ENCODE peak calls at places on chromosome 9, in five cellular contexts. Q is lower leg skin, N is chondrocyte, A is upper lobe of right lung, M is HFFc6. O is an unnamed sample.

GRCh38 chr9:133142657-133143592 is 20.8 kb downstream of the GBGT1 start:
- DNase-seq in Q (peak), N (no peak), A (no peak), M (no peak), O (no peak)

GRCh38 chr9:69385474-69386091 is 60.6 kb downstream of the ENTREP1 start:
- DNase-seq in Q (no peak), N (no peak), A (no peak), M (no peak), O (no peak)

GRCh38 chr9:69622664-69623063 is 49.5 kb downstream of the APBA1 start:
- DNase-seq in Q (no peak), N (no peak), A (no peak), M (peak), O (no peak)

GRCh38 chr9:12775963-12776774 is 1.3 kb downstream of the LURAP1L start:
- DNase-seq in Q (peak), N (peak), A (peak), M (peak), O (peak)

GRCh38 chr9:99266136-99267023 is 44.3 kb downstream of the SEC61B start:
- DNase-seq in Q (peak), N (no peak), A (peak), M (peak), O (no peak)

GRCh38 chr9:88503845-88504764 is 30.9 kb upstream of the NXNL2 start:
- DNase-seq in Q (no peak), N (peak), A (peak), M (no peak), O (no peak)

GRCh38 chr9:9004844-9005243 is 1205.3 kb upstream of the DMAC1 start:
- DNase-seq in Q (no peak), N (no peak), A (no peak), M (no peak), O (no peak)

GRCh38 chr9:127495884-127496555 is 44.7 kb downstream of the LRSAM1 start:
- DNase-seq in Q (no peak), N (no peak), A (no peak), M (no peak), O (no peak)

GRCh38 chr9:34413229-34413852 is 36.6 kb upstream of the MYORG start:
- DNase-seq in Q (no peak), N (no peak), A (no peak), M (peak), O (no peak)

GRCh38 chr9:71719585-71719984 is 48.7 kb downstream of the CEMIP2 start:
- DNase-seq in Q (no peak), N (no peak), A (no peak), M (peak), O (no peak)

GRCh38 chr9:84301851-84302250 is 38.7 kb downstream of the SLC28A3 start:
- DNase-seq in Q (no peak), N (no peak), A (no peak), M (peak), O (no peak)

GRCh38 chr9:100759166-100759565 is 181.3 kb downstream of the CAVIN4 start:
- DNase-seq in Q (no peak), N (no peak), A (no peak), M (no peak), O (no peak)

GRCh38 chr9:136947955-136948510 is 3.0 kb downstream of the C8G start:
- DNase-seq in Q (no peak), N (no peak), A (peak), M (peak), O (no peak)

GRCh38 chr9:12657998-12658397 is 35.2 kb upstream of the TYRP1 start:
- DNase-seq in Q (no peak), N (peak), A (no peak), M (no peak), O (no peak)

GRCh38 chr9:121326130-121326838 is 43.8 kb downstream of the STOM start:
- DNase-seq in Q (peak), N (no peak), A (no peak), M (peak), O (peak)

GRCh38 chr9:21994996-21995651 is 533 bp downstream of the CDKN2B-AS1 start:
- DNase-seq in Q (peak), N (peak), A (peak), M (peak), O (peak)

DNA sequence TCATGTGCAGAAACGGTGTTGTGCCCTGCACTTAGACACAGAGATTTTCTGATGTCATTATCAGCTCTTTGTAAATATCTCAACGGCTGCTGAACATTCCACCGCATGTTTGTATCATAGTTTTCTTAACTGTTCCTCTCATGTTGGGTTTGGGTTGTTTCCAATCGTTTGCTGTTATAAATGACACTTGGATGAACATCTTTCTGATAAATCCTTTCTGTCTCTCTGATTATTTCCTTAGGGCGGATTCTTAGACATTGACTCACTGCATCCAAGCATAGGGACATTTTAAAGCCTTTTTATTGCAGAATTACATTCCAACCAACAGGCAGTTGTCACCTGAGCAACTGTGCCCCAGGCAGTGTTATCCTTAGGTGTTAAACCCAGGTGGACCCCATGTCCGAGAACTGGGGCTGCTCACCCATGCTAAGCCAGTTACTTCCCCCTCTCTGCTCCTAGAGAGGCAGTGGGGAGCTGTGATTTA is 28.5 kb downstream of the COL5A1 start:
- DNase-seq in Q (no peak), N (no peak), A (no peak), M (peak), O (no peak)
- TF ChIP-seq CTCF in Q (no peak), N (peak), A (no peak), M (no peak), O (no peak)

GRCh38 chr9:104269996-104270963 is 176.2 kb downstream of the SMC2 start:
- DNase-seq in Q (no peak), N (no peak), A (no peak), M (no peak), O (no peak)

GRCh38 chr9:104260004-104260403 is 165.9 kb downstream of the SMC2 start:
- DNase-seq in Q (no peak), N (no peak), A (no peak), M (no peak), O (no peak)

GRCh38 chr9:104263942-104264341 is 169.8 kb downstream of the SMC2 start:
- DNase-seq in Q (no peak), N (no peak), A (no peak), M (no peak), O (no peak)

GRCh38 chr9:104269374-104269773 is 175.3 kb downstream of the SMC2 start:
- DNase-seq in Q (no peak), N (no peak), A (no peak), M (no peak), O (no peak)

DNA sequence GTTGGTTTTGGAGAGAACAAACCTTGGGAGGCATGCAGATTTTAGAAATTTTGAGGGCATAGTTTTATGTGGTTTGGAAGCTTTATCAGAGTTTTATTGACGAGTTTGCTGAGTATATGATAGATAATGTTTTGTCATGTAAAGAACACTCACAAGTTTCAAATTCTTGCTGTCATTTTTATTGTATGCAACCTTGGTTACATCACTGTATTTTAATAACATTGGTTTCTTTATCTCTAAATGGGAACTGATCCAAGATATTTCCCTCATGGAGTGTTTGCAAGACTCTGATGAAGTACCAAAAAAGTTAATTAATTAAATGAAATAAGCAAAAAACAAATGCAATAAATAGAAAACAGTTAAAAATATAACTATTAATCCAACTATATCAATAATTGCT is 170.3 kb downstream of the SMC2 start:
- DNase-seq in Q (no peak), N (no peak), A (no peak), M (no peak), O (no peak)
- TF ChIP-seq CTCF in Q (no peak), N (no peak), A (no peak), M (no peak), O (no peak)

GRCh38 chr9:6687180-6687579 is 41.7 kb upstream of the GLDC start:
- DNase-seq in Q (no peak), N (no peak), A (no peak), M (no peak), O (no peak)

GRCh38 chr9:6689893-6690634 is 44.5 kb upstream of the GLDC start:
- DNase-seq in Q (no peak), N (no peak), A (no peak), M (no peak), O (no peak)

GRCh38 chr9:6681147-6681956 is 35.8 kb upstream of the GLDC start:
- DNase-seq in Q (peak), N (peak), A (peak), M (peak), O (peak)

GRCh38 chr9:6681957-6682501 is 36.5 kb upstream of the GLDC start:
- DNase-seq in Q (no peak), N (no peak), A (no peak), M (no peak), O (no peak)

GRCh38 chr9:6686396-6686795 is 40.9 kb upstream of the GLDC start:
- DNase-seq in Q (no peak), N (no peak), A (no peak), M (peak), O (no peak)
- TF ChIP-seq CTCF in Q (no peak), N (peak), A (peak), M (peak), O (no peak)

GRCh38 chr9:131404581-131404980 is 10.7 kb downstream of the PRRC2B start:
- DNase-seq in Q (no peak), N (no peak), A (no peak), M (no peak), O (no peak)
- TF ChIP-seq CTCF in Q (no peak), N (no peak), A (no peak), M (no peak), O (no peak)

DNA sequence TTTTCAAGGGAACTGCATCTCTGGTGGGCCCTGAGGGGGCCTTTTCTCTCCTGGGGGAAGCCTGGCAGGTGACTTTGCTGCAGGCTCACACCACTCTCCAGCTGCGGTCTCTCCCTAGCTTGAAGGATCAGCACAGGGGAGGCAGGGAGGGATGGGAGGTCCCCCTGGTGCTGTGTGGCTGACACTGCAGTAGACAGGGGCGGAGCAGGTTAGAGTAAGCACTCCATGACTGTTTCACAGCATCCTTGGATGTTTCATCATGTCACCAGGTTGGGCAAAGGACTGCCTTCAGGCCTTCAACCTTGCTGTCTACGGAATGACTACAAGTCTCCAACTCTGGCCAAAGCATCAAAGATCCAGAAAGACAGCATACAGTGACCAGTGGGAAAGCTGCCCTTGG is 470.7 kb downstream of the CDK5RAP2 start:
- DNase-seq in Q (no peak), N (no peak), A (no peak), M (no peak), O (no peak)
- TF ChIP-seq CTCF in Q (no peak), N (peak), A (no peak), M (no peak), O (no peak)

GRCh38 chr9:97696823-97697601 is at the start of gene XPA:
- DNase-seq in Q (peak), N (peak), A (peak), M (peak), O (peak)
- TF ChIP-seq CTCF in Q (no peak), N (no peak), A (no peak), M (no peak), O (no peak)

DNA sequence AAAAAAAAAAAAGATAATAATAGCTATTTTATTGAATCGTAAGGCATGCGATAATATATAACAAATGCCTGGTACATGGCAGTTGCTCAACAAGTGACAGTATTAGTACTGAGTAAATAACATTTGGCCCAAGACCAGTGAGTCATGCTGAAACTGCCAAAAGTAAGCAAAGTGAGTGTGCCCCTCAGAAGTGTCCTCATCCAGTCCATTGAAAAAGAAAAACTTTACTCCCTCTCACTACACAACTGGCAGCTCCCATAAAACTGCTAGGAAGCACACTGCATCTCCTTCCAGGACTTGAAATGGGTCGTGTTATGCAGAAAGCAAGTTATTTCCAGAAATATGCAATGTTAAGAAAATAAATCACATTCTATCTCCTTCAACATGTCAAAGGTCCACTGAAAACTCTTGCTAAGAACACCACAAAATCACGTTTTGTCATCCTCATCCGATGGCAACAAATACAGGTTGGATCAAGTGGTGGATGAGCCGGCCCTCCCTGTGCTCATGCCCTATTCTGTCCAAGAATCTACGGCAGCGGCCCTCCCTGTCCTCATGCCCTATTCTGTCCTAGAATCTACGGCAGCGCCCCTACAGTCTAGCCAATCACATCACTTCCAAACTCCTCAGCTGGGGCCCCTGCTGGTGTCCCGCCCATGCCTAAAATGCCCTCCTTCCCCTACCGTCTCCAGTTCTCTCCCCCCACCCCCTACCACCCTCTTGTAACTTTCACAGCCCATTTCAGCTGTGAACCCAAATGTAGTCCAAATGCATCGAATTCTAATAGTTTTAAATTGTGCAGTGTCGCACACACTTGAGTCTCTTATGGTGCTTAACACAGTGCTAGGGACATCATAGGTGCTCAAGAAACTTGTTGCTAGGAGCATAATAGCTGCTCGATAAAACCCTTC is 12.5 kb downstream of the PTCH1 start:
- DNase-seq in Q (no peak), N (no peak), A (no peak), M (no peak), O (no peak)
- TF ChIP-seq CTCF in Q (no peak), N (no peak), A (no peak), M (no peak), O (no peak)

GRCh38 chr9:129885018-129885669 is 49.9 kb downstream of the USP20 start:
- DNase-seq in Q (peak), N (no peak), A (peak), M (no peak), O (no peak)
- TF ChIP-seq CTCF in Q (no peak), N (no peak), A (no peak), M (no peak), O (no peak)

DNA sequence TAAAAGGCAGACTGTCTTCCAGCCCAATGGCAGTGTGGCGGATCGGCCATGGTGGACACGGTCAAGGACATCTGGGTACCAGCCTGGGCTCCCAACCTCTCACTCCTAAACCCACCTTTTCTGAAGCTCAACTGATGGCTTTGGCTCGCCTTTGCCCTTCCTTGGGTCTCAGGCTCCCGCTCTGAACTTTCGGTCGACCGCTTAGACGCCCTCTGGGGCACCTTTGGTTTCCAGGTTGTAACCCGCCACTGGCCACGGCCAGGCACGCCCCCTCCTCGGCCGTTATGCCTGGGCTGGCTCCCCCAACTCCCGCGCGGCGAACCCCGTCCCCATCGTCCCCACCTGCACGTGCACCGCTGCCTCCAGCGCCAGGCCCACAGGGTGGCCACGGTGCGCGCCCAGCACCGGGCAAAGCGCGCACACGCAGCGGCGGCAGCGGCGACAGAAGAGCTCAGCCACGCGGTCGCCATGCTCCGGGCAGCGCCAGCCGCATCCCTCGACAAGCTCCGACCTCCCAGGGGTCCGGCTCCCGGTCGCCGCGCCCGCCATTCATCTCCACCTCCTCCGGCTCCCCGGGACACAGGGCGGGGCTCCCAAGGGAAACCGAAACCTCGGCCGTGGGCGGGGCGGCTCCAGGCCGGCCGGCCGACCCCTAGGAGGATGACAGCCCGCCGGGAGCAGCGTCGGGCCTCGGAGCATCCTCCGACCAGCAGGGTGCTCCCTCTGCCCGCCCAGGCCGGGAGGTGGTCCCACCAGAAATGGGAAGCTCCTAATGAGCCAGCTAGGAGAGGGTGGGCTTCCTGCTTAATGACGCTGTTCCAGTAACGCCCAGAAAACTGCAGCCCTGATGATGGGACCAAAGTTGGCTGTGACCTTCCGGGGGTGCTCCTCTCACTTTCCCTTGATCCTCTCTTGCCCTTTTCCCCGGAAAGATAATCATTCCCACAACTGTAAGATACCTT is at the start of gene TRIM14:
- DNase-seq in Q (no peak), N (peak), A (peak), M (peak), O (no peak)
- TF ChIP-seq CTCF in Q (no peak), N (peak), A (peak), M (peak), O (no peak)

DNA sequence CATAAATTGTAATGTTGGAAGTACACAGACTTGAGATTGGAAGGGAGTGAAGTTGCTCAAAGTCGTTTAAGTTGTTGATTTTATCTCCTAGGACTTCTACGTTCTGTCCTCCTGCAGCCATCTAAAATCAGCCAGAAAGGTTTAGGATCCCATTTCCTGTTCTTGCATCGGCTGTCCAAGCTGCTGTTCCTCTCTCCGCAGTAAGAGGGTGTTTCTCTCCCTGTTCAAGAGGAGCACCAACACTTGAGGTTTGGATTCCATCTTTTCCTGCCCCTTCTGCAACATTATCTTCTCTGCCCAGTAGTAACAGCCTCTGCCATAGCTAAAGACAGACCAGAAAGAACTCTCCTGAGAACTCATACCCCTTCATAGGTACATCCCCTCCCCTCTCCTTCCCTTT is 373.4 kb downstream of the GADD45G start:
- DNase-seq in Q (no peak), N (no peak), A (no peak), M (no peak), O (no peak)
- TF ChIP-seq CTCF in Q (no peak), N (peak), A (peak), M (no peak), O (no peak)

O was measured in right atrium auricular region.